ENCODE peak calls at places on chromosomes 5 and 9, in eight cellular contexts. P is brain microvascular endothelial cell; U is fibroblast of lung; H is tibial nerve; D is A549; B is dorsolateral prefrontal cortex; K is HL-60; V is CD4-positive, alpha-beta T cell. R is an unnamed sample.
A peak's percentile ranks its signal among the peaks of the same experiment; 100 is the strongest.

GRCh38 chr5:155021858-155022257 is 8.3 kb downstream of the KIF4B start:
- DNase-seq in P (no peak), U (no peak), H (no peak), D (no peak), B (no peak), K (no peak), V (no peak), R (no peak)

GRCh38 chr5:171330011-171330410 is 21.0 kb downstream of the TLX3 start:
- DNase-seq in P (no peak), U (no peak), H (no peak), D (no peak), B (no peak), K (no peak), V (no peak), R (no peak)

GRCh38 chr9:113956901-113957777 is 81.0 kb downstream of the ZNF618 start:
- DNase-seq in P (peak; percentile 11), U (peak; percentile 10), H (no peak), D (peak; percentile 15), B (no peak), K (no peak), V (no peak), R (no peak)

GRCh38 chr5:170347022-170347421 is 42.1 kb downstream of the KCNMB1 start:
- DNase-seq in P (no peak), U (no peak), H (no peak), D (no peak), B (no peak), K (no peak), V (no peak), R (no peak)

GRCh38 chr9:33813712-33814641 is 3.0 kb upstream of the UBE2R2 start:
- DNase-seq in P (peak; percentile 59), U (peak; percentile 69), H (no peak), D (peak; percentile 62), B (no peak), K (no peak), V (no peak), R (peak; percentile 41)

GRCh38 chr5:179302499-179303185 is 42.6 kb downstream of the ADAMTS2 start:
- DNase-seq in P (peak; percentile 37), U (no peak), H (no peak), D (no peak), B (no peak), K (no peak), V (no peak), R (no peak)

GRCh38 chr9:117413346-117414219 is 1.3 kb downstream of the ASTN2 start:
- DNase-seq in P (no peak), U (no peak), H (no peak), D (no peak), B (peak; percentile 25), K (no peak), V (no peak), R (no peak)

GRCh38 chr5:55343609-55344008 is 35.8 kb downstream of the MTREX start:
- DNase-seq in P (no peak), U (no peak), H (no peak), D (no peak), B (no peak), K (no peak), V (no peak), R (no peak)

GRCh38 chr9:38392235-38393127 is at the start of gene ALDH1B1:
- DNase-seq in P (peak; percentile 69), U (peak; percentile 78), H (peak; percentile 57), D (peak; percentile 97), B (peak; percentile 79), K (peak; percentile 68), V (peak; percentile 14), R (peak; percentile 90)

GRCh38 chr5:94994465-94994996 is 290.4 kb downstream of the MCTP1 start:
- DNase-seq in P (no peak), U (no peak), H (no peak), D (no peak), B (no peak), K (no peak), V (no peak), R (no peak)

GRCh38 chr9:120768247-120768646 is 25.0 kb downstream of the FBXW2 start:
- DNase-seq in P (no peak), U (no peak), H (no peak), D (no peak), B (no peak), K (no peak), V (no peak), R (no peak)

GRCh38 chr5:148482697-148483462 is 99.1 kb downstream of the FBXO38 start:
- DNase-seq in P (peak; percentile 25), U (peak; percentile 40), H (peak; percentile 14), D (peak; percentile 69), B (no peak), K (peak; percentile 10), V (peak; percentile 38), R (peak; percentile 23)

GRCh38 chr9:72537011-72537545 is 15.7 kb downstream of the TMC1 start:
- DNase-seq in P (no peak), U (no peak), H (no peak), D (no peak), B (no peak), K (no peak), V (no peak), R (no peak)

DNA sequence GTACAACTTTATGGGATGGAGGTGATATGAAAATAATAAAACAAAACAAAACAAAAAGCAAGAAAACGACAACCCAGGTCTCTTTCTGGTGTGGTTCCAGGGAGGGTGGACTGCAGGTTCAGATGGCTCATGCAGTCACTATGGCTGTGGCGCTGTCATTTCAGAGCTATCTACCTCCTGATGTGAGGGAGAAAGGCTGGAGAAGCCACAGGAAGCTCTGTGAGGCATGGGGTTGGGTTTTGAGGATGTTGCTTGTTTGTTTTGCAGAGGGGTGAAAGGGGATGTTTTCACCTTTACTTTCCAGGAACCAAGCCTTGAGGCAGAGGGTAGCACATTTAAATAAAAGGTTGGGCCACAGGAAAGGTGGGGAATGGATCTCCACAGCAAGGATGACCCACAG is 18.7 kb downstream of the NIPAL4 start:
- DNase-seq in P (no peak), U (no peak), H (no peak), D (no peak), B (no peak), K (no peak), V (no peak), R (no peak)
- H3K27ac ChIP-seq in P (no peak overlapping the region), U (no peak overlapping the region), H (no peak overlapping the region), D (peak overlapping the region; percentile 60), B (no peak overlapping the region), K (no peak overlapping the region), V (no peak overlapping the region), R (no peak overlapping the region)

DNA sequence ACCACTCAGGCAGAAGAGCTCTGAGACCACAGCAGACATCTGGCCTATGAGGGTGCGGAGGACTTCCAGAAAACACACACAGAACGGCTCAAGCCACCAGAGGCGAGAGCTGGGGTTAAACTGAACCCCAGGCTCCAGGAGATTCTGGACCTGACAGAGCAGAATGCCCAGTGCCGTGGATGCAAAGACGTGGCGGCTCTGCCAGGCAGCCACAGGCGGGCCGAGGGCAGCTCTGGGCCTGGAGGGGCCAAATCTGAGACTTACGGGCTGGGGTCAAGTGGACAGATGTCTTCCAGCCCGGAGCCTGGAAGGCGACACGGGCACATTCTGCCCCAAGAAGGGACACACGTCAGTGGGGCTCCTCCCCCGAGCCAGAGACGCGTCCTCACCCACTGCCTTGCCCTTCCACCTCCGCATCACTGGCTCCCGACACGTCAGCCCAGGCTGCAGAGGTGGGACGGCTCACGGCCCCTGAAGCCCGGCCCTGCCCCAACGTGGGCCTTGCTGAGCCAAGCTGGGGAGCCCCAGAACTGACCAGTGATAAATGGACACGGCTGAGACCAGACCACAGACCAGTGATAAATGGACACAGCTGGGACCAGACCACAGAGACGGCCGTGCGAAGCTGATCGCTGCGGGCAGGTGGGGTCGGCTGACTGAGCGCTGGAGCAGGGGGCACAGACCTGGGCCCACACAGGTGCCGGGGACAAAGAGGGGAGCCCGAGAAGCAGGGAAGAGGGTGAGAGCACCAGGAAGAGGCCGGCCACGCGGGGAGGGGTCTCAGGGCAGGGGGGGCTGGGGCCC is 40.9 kb upstream of the NSMF start:
- DNase-seq in P (no peak), U (no peak), H (no peak), D (no peak), B (no peak), K (no peak), V (no peak), R (no peak)
- H3K27ac ChIP-seq in P (no peak overlapping the region), U (no peak overlapping the region), H (no peak overlapping the region), D (no peak overlapping the region), B (no peak overlapping the region), K (no peak overlapping the region), V (no peak overlapping the region), R (no peak overlapping the region)

GRCh38 chr5:53211799-53212198 is 102.2 kb upstream of the MOCS2 start:
- DNase-seq in P (peak; percentile 81), U (peak; percentile 3), H (no peak), D (no peak), B (no peak), K (no peak), V (no peak), R (no peak)
- H3K27ac ChIP-seq in P (no peak overlapping the region), U (no peak overlapping the region), H (no peak overlapping the region), D (no peak overlapping the region), B (no peak overlapping the region), K (no peak overlapping the region), V (no peak overlapping the region), R (no peak overlapping the region)

DNA sequence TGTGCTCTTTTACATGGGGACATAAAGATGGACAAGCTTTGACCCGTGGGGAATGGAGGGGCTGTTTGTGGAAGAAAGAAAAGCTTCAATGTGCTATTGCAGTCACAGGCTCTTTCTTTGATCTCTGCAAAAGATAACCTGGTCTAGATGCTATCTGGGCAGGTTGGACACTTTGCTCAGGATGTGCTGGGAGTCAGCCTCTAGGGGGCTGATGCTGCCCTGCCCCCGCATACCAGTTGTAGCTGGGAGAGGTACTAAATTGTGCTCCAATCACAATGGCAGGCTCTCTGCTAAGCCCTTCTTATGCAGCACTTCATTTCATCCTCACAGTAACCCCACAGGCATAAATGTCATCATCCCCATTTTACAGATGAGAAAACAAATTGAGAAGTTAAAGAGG is 67.2 kb downstream of the PSD2 start:
- DNase-seq in P (no peak), U (no peak), H (no peak), D (no peak), B (no peak), K (no peak), V (no peak), R (no peak)
- H3K27ac ChIP-seq in P (no peak overlapping the region), U (no peak overlapping the region), H (no peak overlapping the region), D (no peak overlapping the region), B (peak overlapping the region; percentile 79), K (no peak overlapping the region), V (no peak overlapping the region), R (peak overlapping the region; percentile 62)

GRCh38 chr5:151073280-151073679 is 7.6 kb downstream of the TNIP1 start:
- DNase-seq in P (no peak), U (no peak), H (no peak), D (no peak), B (no peak), K (no peak), V (no peak), R (no peak)
- H3K27ac ChIP-seq in P (peak overlapping the region; percentile 57), U (no peak overlapping the region), H (no peak overlapping the region), D (peak overlapping the region; percentile 83), B (no peak overlapping the region), K (no peak overlapping the region), V (no peak overlapping the region), R (no peak overlapping the region)

GRCh38 chr9:97536480-97536879 is 35.0 kb downstream of the TMOD1 start:
- DNase-seq in P (no peak), U (no peak), H (no peak), D (no peak), B (no peak), K (no peak), V (no peak), R (no peak)
- H3K27ac ChIP-seq in P (no peak overlapping the region), U (no peak overlapping the region), H (peak overlapping the region; percentile 54), D (no peak overlapping the region), B (no peak overlapping the region), K (no peak overlapping the region), V (no peak overlapping the region), R (peak overlapping the region; percentile 15)

GRCh38 chr5:139278540-139279274 is 14.8 kb upstream of the MATR3 start:
- DNase-seq in P (no peak), U (no peak), H (no peak), D (no peak), B (no peak), K (no peak), V (no peak), R (no peak)
- H3K27ac ChIP-seq in P (no peak overlapping the region), U (no peak overlapping the region), H (no peak overlapping the region), D (peak overlapping the region; percentile 97), B (no peak overlapping the region), K (no peak overlapping the region), V (no peak overlapping the region), R (no peak overlapping the region)